ENCODE peak calls at places on chromosomes 13 and 19, in seven cellular contexts. E is OCI-LY7, C is adrenal gland, T is GM23338, W is IMR-90, J is AG04450, B is transverse colon. G is an unnamed sample.

GRCh38 chr19:12953456-12954149 is 3.4 kb downstream of the GADD45GIP1 start:
- DNase-seq in E (no peak), C (no peak), T (no peak), W (no peak), J (no peak), B (no peak), G (no peak)

GRCh38 chr13:28131646-28132045 is 6.7 kb upstream of the PAN3 start:
- DNase-seq in E (no peak), C (no peak), T (no peak), W (no peak), J (no peak), B (no peak), G (no peak)

GRCh38 chr13:33379597-33379996 is 94.0 kb upstream of the STARD13 start:
- DNase-seq in E (no peak), C (no peak), T (peak), W (no peak), J (no peak), B (no peak), G (no peak)

GRCh38 chr13:85503797-85504196 is 295.4 kb downstream of the SLITRK6 start:
- DNase-seq in E (no peak), C (no peak), T (no peak), W (peak), J (no peak), B (no peak), G (no peak)

GRCh38 chr13:113655358-113656014 is 2.5 kb downstream of the ATP4B start:
- DNase-seq in E (no peak), C (no peak), T (no peak), W (no peak), J (no peak), B (no peak), G (peak)

GRCh38 chr13:93450226-93450625 is 223.6 kb downstream of the GPC6 start:
- DNase-seq in E (no peak), C (no peak), T (no peak), W (peak), J (peak), B (no peak), G (no peak)

GRCh38 chr19:13868663-13869062 is 8.3 kb upstream of the NANOS3 start:
- DNase-seq in E (no peak), C (no peak), T (no peak), W (no peak), J (no peak), B (no peak), G (no peak)

GRCh38 chr19:8690753-8691539 is 7.6 kb downstream of the ACTL9 start:
- DNase-seq in E (no peak), C (no peak), T (no peak), W (no peak), J (no peak), B (no peak), G (no peak)

GRCh38 chr19:13463296-13463695 is 43.0 kb downstream of the CACNA1A start:
- DNase-seq in E (peak), C (no peak), T (peak), W (peak), J (no peak), B (no peak), G (no peak)

GRCh38 chr19:34577531-34578101 is 96.1 kb downstream of the WTIP start:
- DNase-seq in E (no peak), C (no peak), T (peak), W (no peak), J (no peak), B (no peak), G (no peak)

GRCh38 chr13:44703371-44703770 is 127.2 kb upstream of the TSC22D1 start:
- DNase-seq in E (no peak), C (no peak), T (no peak), W (peak), J (no peak), B (no peak), G (no peak)

GRCh38 chr19:46225558-46226004 is 4.0 kb upstream of the IGFL1 start:
- DNase-seq in E (no peak), C (no peak), T (peak), W (peak), J (no peak), B (no peak), G (no peak)

GRCh38 chr13:21501709-21502108 is 42.6 kb upstream of the ZDHHC20 start:
- DNase-seq in E (no peak), C (no peak), T (peak), W (no peak), J (no peak), B (no peak), G (no peak)

GRCh38 chr19:19170053-19170945 is at the start of gene MEF2B:
- DNase-seq in E (peak), C (peak), T (peak), W (peak), J (no peak), B (peak), G (peak)

GRCh38 chr19:54481326-54481930 is 8.3 kb upstream of the CDC42EP5 start:
- DNase-seq in E (peak), C (no peak), T (peak), W (peak), J (no peak), B (no peak), G (no peak)

GRCh38 chr13:95023405-95023804 is 277.8 kb downstream of the ABCC4 start:
- DNase-seq in E (no peak), C (no peak), T (no peak), W (peak), J (no peak), B (no peak), G (no peak)

GRCh38 chr19:48708471-48708870 is 11.1 kb downstream of the MAMSTR start:
- DNase-seq in E (no peak), C (no peak), T (peak), W (no peak), J (no peak), B (no peak), G (no peak)

GRCh38 chr13:98751397-98752110 is 918 bp downstream of the SLC15A1 start:
- DNase-seq in E (no peak), C (no peak), T (peak), W (peak), J (no peak), B (peak), G (no peak)
- H3K4me3 ChIP-seq in E (no peak), C (no peak), T (peak), W (no peak), J (no peak), B (no peak), G (no peak)

GRCh38 chr19:30227661-30228112 is 144.5 kb upstream of the ZNF536 start:
- DNase-seq in E (peak), C (peak), T (peak), W (peak), J (no peak), B (peak), G (peak)

GRCh38 chr19:30228726-30229523 is 143.3 kb upstream of the ZNF536 start:
- DNase-seq in E (no peak), C (peak), T (peak), W (peak), J (no peak), B (no peak), G (no peak)

GRCh38 chr19:30227071-30227621 is 145.0 kb upstream of the ZNF536 start:
- DNase-seq in E (no peak), C (peak), T (peak), W (no peak), J (no peak), B (no peak), G (no peak)

GRCh38 chr19:30229524-30230174 is 142.5 kb upstream of the ZNF536 start:
- DNase-seq in E (no peak), C (peak), T (peak), W (peak), J (no peak), B (no peak), G (no peak)

GRCh38 chr19:30228113-30228725 is 144.0 kb upstream of the ZNF536 start:
- DNase-seq in E (no peak), C (peak), T (peak), W (no peak), J (no peak), B (peak), G (peak)
- H3K27ac ChIP-seq in E (no peak), C (peak), T (no peak), W (no peak), J (no peak), B (peak), G (peak)

GRCh38 chr13:41061914-41062837 is 867 bp downstream of the WBP4 start:
- DNase-seq in E (no peak), C (no peak), T (peak), W (peak), J (no peak), B (no peak), G (no peak)

GRCh38 chr13:41064493-41064892 is 3.2 kb downstream of the WBP4 start:
- DNase-seq in E (no peak), C (no peak), T (no peak), W (peak), J (peak), B (no peak), G (no peak)

GRCh38 chr13:41060723-41061074 is 610 bp upstream of the WBP4 start:
- DNase-seq in E (peak), C (peak), T (peak), W (no peak), J (no peak), B (peak), G (peak)

GRCh38 chr13:41061075-41061913 is at the start of gene WBP4:
- DNase-seq in E (peak), C (peak), T (peak), W (peak), J (peak), B (peak), G (peak)

GRCh38 chr13:41065098-41065497 is 3.8 kb downstream of the WBP4 start:
- DNase-seq in E (no peak), C (no peak), T (no peak), W (peak), J (peak), B (no peak), G (no peak)
- H3K4me3 ChIP-seq in E (no peak), C (no peak), T (no peak), W (no peak), J (no peak), B (no peak), G (no peak)

GRCh38 chr13:89455741-89456140 is 1784.6 kb downstream of the SLITRK5 start:
- DNase-seq in E (no peak), C (no peak), T (no peak), W (no peak), J (no peak), B (no peak), G (no peak)
- H3K27ac ChIP-seq in E (no peak), C (no peak), T (no peak), W (no peak), J (no peak), B (no peak), G (no peak)